ENCODE peak calls at places on chromosomes 11 and 22, in seven cellular contexts. Q, J, P, W, M, G and A are unnamed samples.

GRCh38 chr11:789951-790350 is at the start of gene CEND1:
- DNase-seq in Q (no peak), J (no peak), P (no peak), W (peak; percentile 57), M (peak; percentile 79), G (no peak), A (no peak)

GRCh38 chr11:103349595-103349994 is 240.4 kb downstream of the DYNC2H1 start:
- DNase-seq in Q (no peak), J (no peak), P (no peak), W (no peak), M (no peak), G (no peak), A (no peak)

GRCh38 chr11:118628432-118628831 is 21.0 kb downstream of the PHLDB1 start:
- DNase-seq in Q (no peak), J (no peak), P (no peak), W (no peak), M (no peak), G (no peak), A (no peak)

GRCh38 chr11:107018902-107019493 is 722 bp upstream of the GUCY1A2 start:
- DNase-seq in Q (peak; percentile 91), J (peak; percentile 16), P (peak; percentile 71), W (peak; percentile 32), M (peak; percentile 93), G (peak; percentile 59), A (peak; percentile 79)

GRCh38 chr11:68450711-68451110 is 9.8 kb upstream of the PPP6R3 start:
- DNase-seq in Q (peak; percentile 10), J (no peak), P (peak; percentile 21), W (no peak), M (no peak), G (peak; percentile 16), A (no peak)

GRCh38 chr11:17352925-17353227 is 1.3 kb downstream of the NCR3LG1 start:
- DNase-seq in Q (peak; percentile 79), J (no peak), P (no peak), W (peak; percentile 59), M (peak; percentile 42), G (peak; percentile 67), A (peak; percentile 75)

GRCh38 chr22:45225732-45226560 is 14.7 kb downstream of the KIAA0930 start:
- DNase-seq in Q (no peak), J (no peak), P (peak; percentile 74), W (no peak), M (no peak), G (peak; percentile 79), A (no peak)

GRCh38 chr11:11827272-11827671 is 14.5 kb upstream of the USP47 start:
- DNase-seq in Q (no peak), J (no peak), P (no peak), W (no peak), M (no peak), G (no peak), A (no peak)

GRCh38 chr22:33850724-33851123 is 69.6 kb downstream of the LARGE1 start:
- DNase-seq in Q (no peak), J (no peak), P (no peak), W (no peak), M (no peak), G (no peak), A (no peak)

GRCh38 chr22:17988800-17989513 is 35.4 kb downstream of the MICAL3 start:
- DNase-seq in Q (no peak), J (no peak), P (no peak), W (no peak), M (no peak), G (no peak), A (no peak)

GRCh38 chr11:86940122-86940777 is 14.9 kb downstream of the FZD4 start:
- DNase-seq in Q (no peak), J (no peak), P (peak; percentile 75), W (no peak), M (no peak), G (no peak), A (no peak)

GRCh38 chr11:134907636-134908035 is 495.6 kb upstream of the B3GAT1 start:
- DNase-seq in Q (no peak), J (no peak), P (no peak), W (no peak), M (no peak), G (no peak), A (no peak)

GRCh38 chr11:102478660-102479245 is 26.2 kb upstream of the TMEM123 start:
- DNase-seq in Q (no peak), J (no peak), P (no peak), W (no peak), M (no peak), G (no peak), A (no peak)

GRCh38 chr11:106391771-106392412 is 314.4 kb downstream of the AASDHPPT start:
- DNase-seq in Q (no peak), J (no peak), P (no peak), W (no peak), M (no peak), G (no peak), A (no peak)

GRCh38 chr22:23072035-23072910 is 2.0 kb downstream of the GNAZ start:
- DNase-seq in Q (peak; percentile 53), J (no peak), P (peak; percentile 24), W (no peak), M (no peak), G (peak; percentile 28), A (no peak)

GRCh38 chr22:23069502-23070357 is 589 bp upstream of the GNAZ start:
- DNase-seq in Q (peak; percentile 96), J (peak; percentile 66), P (peak; percentile 95), W (peak; percentile 82), M (peak; percentile 98), G (peak; percentile 92), A (peak; percentile 89)

GRCh38 chr22:23070418-23071162 is at the start of gene GNAZ:
- DNase-seq in Q (peak; percentile 85), J (no peak), P (peak; percentile 47), W (peak; percentile 5), M (peak; percentile 82), G (peak; percentile 52), A (peak; percentile 74)

GRCh38 chr22:23072911-23073491 is 2.7 kb downstream of the GNAZ start:
- DNase-seq in Q (peak; percentile 39), J (no peak), P (peak; percentile 20), W (no peak), M (no peak), G (peak; percentile 13), A (no peak)

DNA sequence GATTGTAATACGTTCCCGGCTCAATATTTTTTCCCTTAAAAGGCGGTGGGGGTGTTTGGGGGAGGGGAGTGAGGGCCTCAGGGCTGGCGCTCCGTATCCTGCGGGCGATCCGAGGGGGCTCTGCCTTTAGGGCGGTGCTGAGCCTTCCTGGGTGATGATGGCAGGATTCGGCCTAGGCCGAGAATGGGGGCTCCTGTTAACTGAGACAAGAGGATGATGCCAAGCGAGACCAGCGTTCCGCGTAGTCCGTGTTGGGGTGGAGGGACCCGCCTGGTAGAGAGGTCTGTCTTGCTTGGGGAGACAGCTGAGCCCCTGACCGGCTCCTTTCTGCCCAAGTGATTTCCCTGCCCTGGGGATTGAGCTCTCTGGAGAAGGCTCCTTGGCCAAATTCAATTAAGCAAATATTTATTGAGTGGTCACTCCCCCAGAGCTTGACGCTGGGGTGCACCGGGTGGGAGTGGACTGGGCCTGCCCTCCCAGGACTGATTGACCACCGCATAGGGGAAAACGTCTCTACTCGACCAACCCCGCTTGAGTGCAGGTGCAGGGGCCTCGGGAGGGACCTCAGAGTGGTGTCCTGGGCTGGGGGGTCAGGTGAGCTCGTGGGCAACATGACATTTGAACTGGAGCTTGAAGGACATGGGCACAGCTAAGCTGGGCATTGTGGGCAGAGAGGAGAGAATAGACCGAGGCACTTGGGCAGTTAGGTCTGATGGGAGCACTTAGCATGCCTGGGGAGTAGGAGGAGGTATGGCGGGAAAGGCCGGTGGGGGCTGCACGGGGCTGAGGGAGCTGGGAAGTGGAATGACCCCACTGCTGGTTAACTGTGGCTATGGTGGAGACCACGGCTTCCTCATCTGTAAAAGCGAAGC is 1.1 kb downstream of the GNAZ start:
- DNase-seq in Q (peak; percentile 70), J (no peak), P (peak; percentile 40), W (no peak), M (no peak), G (peak; percentile 37), A (no peak)
- H3K4me3 ChIP-seq in Q (no peak overlapping the region), J (no peak overlapping the region), P (no peak overlapping the region), W (peak overlapping the region; percentile 81), M (peak overlapping the region; percentile 95), G (peak overlapping the region; percentile 55), A (peak overlapping the region; percentile 89)

GRCh38 chr11:36688132-36688531 is 90.1 kb upstream of the RAG2 start:
- DNase-seq in Q (no peak), J (no peak), P (no peak), W (no peak), M (no peak), G (no peak), A (no peak)
- H3K27ac ChIP-seq in Q (no peak overlapping the region), J (no peak overlapping the region), P (no peak overlapping the region), W (no peak overlapping the region), M (no peak overlapping the region), G (no peak overlapping the region), A (no peak overlapping the region)

GRCh38 chr22:42622061-42622710 is 7.5 kb upstream of the POLDIP3 start:
- DNase-seq in Q (no peak), J (no peak), P (no peak), W (no peak), M (no peak), G (no peak), A (no peak)

GRCh38 chr22:42620084-42620483 is 5.4 kb upstream of the POLDIP3 start:
- DNase-seq in Q (no peak), J (no peak), P (no peak), W (no peak), M (no peak), G (no peak), A (no peak)

GRCh38 chr22:42621505-42622002 is 6.9 kb upstream of the POLDIP3 start:
- DNase-seq in Q (peak; percentile 91), J (no peak), P (peak; percentile 79), W (peak; percentile 64), M (peak; percentile 93), G (peak; percentile 74), A (no peak)

GRCh38 chr22:42617155-42617983 is 2.7 kb upstream of the POLDIP3 start:
- DNase-seq in Q (no peak), J (no peak), P (no peak), W (no peak), M (no peak), G (no peak), A (no peak)

GRCh38 chr22:42619261-42620063 is 4.8 kb upstream of the POLDIP3 start:
- DNase-seq in Q (no peak), J (no peak), P (no peak), W (no peak), M (no peak), G (no peak), A (no peak)
- H3K4me3 ChIP-seq in Q (no peak overlapping the region), J (no peak overlapping the region), P (no peak overlapping the region), W (no peak overlapping the region), M (no peak overlapping the region), G (no peak overlapping the region), A (no peak overlapping the region)

GRCh38 chr22:35377735-35378134 is 3.2 kb upstream of the HMOX1 start:
- DNase-seq in Q (no peak), J (no peak), P (no peak), W (no peak), M (no peak), G (no peak), A (no peak)
- H3K27ac ChIP-seq in Q (peak overlapping the region; percentile 84), J (no peak overlapping the region), P (no peak overlapping the region), W (peak overlapping the region; percentile 95), M (no peak overlapping the region), G (peak overlapping the region; percentile 80), A (peak overlapping the region; percentile 66)